ENCODE peak calls at places on chromosomes 11 and 22, in four cellular contexts. One of them, this sample, is unnamed.

GRCh38 chr11:86291466-86292262 is 10.4 kb upstream of the HIKESHI start:
- DNase-seq in activated T-helper 1 cell treated with anti-CD3 and anti-CD28 coated beads, Interleukin-12 subunit alpha, Interleukin-12 subunit beta, Interleukin-2, Interleukin-4 antibody, amounts not matched to agents 30 ng/mL and 10 ng/mL and 1 ng/mL, durations not matched to agents 14 hours and 24 hours and 36 hours: peak
- DNase-seq in hippocampal formation: peak
- DNase-seq in kidney: no peak
- DNase-seq in this sample: peak

GRCh38 chr11:65415499-65416340 is 6.9 kb upstream of the NEAT1 start:
- DNase-seq in kidney: peak
- DNase-seq in hippocampal formation: no peak
- DNase-seq in activated T-helper 1 cell treated with anti-CD3 and anti-CD28 coated beads, Interleukin-12 subunit alpha, Interleukin-12 subunit beta, Interleukin-2, Interleukin-4 antibody, amounts not matched to agents 30 ng/mL and 10 ng/mL and 1 ng/mL, durations not matched to agents 14 hours and 24 hours and 36 hours: no peak
- DNase-seq in this sample: peak

GRCh38 chr11:9758676-9759518 is 95.0 kb downstream of the SWAP70 start:
- DNase-seq in hippocampal formation: peak
- DNase-seq in activated T-helper 1 cell treated with anti-CD3 and anti-CD28 coated beads, Interleukin-12 subunit alpha, Interleukin-12 subunit beta, Interleukin-2, Interleukin-4 antibody, amounts not matched to agents 30 ng/mL and 10 ng/mL and 1 ng/mL, durations not matched to agents 14 hours and 24 hours and 36 hours: peak
- DNase-seq in kidney: peak
- DNase-seq in this sample: peak

GRCh38 chr11:92687724-92688123 is 281.7 kb upstream of the MTNR1B start:
- DNase-seq in hippocampal formation: no peak
- DNase-seq in activated T-helper 1 cell treated with anti-CD3 and anti-CD28 coated beads, Interleukin-12 subunit alpha, Interleukin-12 subunit beta, Interleukin-2, Interleukin-4 antibody, amounts not matched to agents 30 ng/mL and 10 ng/mL and 1 ng/mL, durations not matched to agents 14 hours and 24 hours and 36 hours: no peak
- DNase-seq in kidney: no peak
- DNase-seq in this sample: no peak

GRCh38 chr11:33743291-33743690 is 7.1 kb upstream of the CD59 start:
- DNase-seq in kidney: no peak
- DNase-seq in activated T-helper 1 cell treated with anti-CD3 and anti-CD28 coated beads, Interleukin-12 subunit alpha, Interleukin-12 subunit beta, Interleukin-2, Interleukin-4 antibody, amounts not matched to agents 30 ng/mL and 10 ng/mL and 1 ng/mL, durations not matched to agents 14 hours and 24 hours and 36 hours: no peak
- DNase-seq in hippocampal formation: no peak
- DNase-seq in this sample: no peak

GRCh38 chr11:8059030-8059429 is 22.0 kb upstream of the TUB start:
- DNase-seq in activated T-helper 1 cell treated with anti-CD3 and anti-CD28 coated beads, Interleukin-12 subunit alpha, Interleukin-12 subunit beta, Interleukin-2, Interleukin-4 antibody, amounts not matched to agents 30 ng/mL and 10 ng/mL and 1 ng/mL, durations not matched to agents 14 hours and 24 hours and 36 hours: no peak
- DNase-seq in kidney: no peak
- DNase-seq in hippocampal formation: no peak
- DNase-seq in this sample: no peak

GRCh38 chr11:67372993-67373915 is at the start of gene CLCF1:
- DNase-seq in activated T-helper 1 cell treated with anti-CD3 and anti-CD28 coated beads, Interleukin-12 subunit alpha, Interleukin-12 subunit beta, Interleukin-2, Interleukin-4 antibody, amounts not matched to agents 30 ng/mL and 10 ng/mL and 1 ng/mL, durations not matched to agents 14 hours and 24 hours and 36 hours: peak
- DNase-seq in kidney: peak
- DNase-seq in hippocampal formation: no peak
- DNase-seq in this sample: no peak

GRCh38 chr11:76787911-76788596 is 4.9 kb downstream of the TSKU start:
- DNase-seq in activated T-helper 1 cell treated with anti-CD3 and anti-CD28 coated beads, Interleukin-12 subunit alpha, Interleukin-12 subunit beta, Interleukin-2, Interleukin-4 antibody, amounts not matched to agents 30 ng/mL and 10 ng/mL and 1 ng/mL, durations not matched to agents 14 hours and 24 hours and 36 hours: no peak
- DNase-seq in hippocampal formation: no peak
- DNase-seq in kidney: no peak
- DNase-seq in this sample: no peak

GRCh38 chr11:2547806-2548205 is 103.0 kb downstream of the KCNQ1 start:
- DNase-seq in kidney: peak
- DNase-seq in activated T-helper 1 cell treated with anti-CD3 and anti-CD28 coated beads, Interleukin-12 subunit alpha, Interleukin-12 subunit beta, Interleukin-2, Interleukin-4 antibody, amounts not matched to agents 30 ng/mL and 10 ng/mL and 1 ng/mL, durations not matched to agents 14 hours and 24 hours and 36 hours: no peak
- DNase-seq in hippocampal formation: no peak
- DNase-seq in this sample: no peak

GRCh38 chr22:33539902-33540751 is 380.1 kb downstream of the LARGE1 start:
- DNase-seq in kidney: peak
- DNase-seq in hippocampal formation: peak
- DNase-seq in activated T-helper 1 cell treated with anti-CD3 and anti-CD28 coated beads, Interleukin-12 subunit alpha, Interleukin-12 subunit beta, Interleukin-2, Interleukin-4 antibody, amounts not matched to agents 30 ng/mL and 10 ng/mL and 1 ng/mL, durations not matched to agents 14 hours and 24 hours and 36 hours: no peak
- DNase-seq in this sample: peak

GRCh38 chr11:9716275-9717039 is 52.6 kb downstream of the SWAP70 start:
- DNase-seq in activated T-helper 1 cell treated with anti-CD3 and anti-CD28 coated beads, Interleukin-12 subunit alpha, Interleukin-12 subunit beta, Interleukin-2, Interleukin-4 antibody, amounts not matched to agents 30 ng/mL and 10 ng/mL and 1 ng/mL, durations not matched to agents 14 hours and 24 hours and 36 hours: no peak
- DNase-seq in kidney: no peak
- DNase-seq in hippocampal formation: peak
- DNase-seq in this sample: no peak

GRCh38 chr22:21725956-21726649 is 9.5 kb downstream of the YPEL1 start:
- DNase-seq in activated T-helper 1 cell treated with anti-CD3 and anti-CD28 coated beads, Interleukin-12 subunit alpha, Interleukin-12 subunit beta, Interleukin-2, Interleukin-4 antibody, amounts not matched to agents 30 ng/mL and 10 ng/mL and 1 ng/mL, durations not matched to agents 14 hours and 24 hours and 36 hours: no peak
- DNase-seq in hippocampal formation: no peak
- DNase-seq in kidney: no peak
- DNase-seq in this sample: no peak

GRCh38 chr11:110772863-110773262 is 60.6 kb upstream of the ARHGAP20 start:
- DNase-seq in kidney: no peak
- DNase-seq in hippocampal formation: no peak
- DNase-seq in activated T-helper 1 cell treated with anti-CD3 and anti-CD28 coated beads, Interleukin-12 subunit alpha, Interleukin-12 subunit beta, Interleukin-2, Interleukin-4 antibody, amounts not matched to agents 30 ng/mL and 10 ng/mL and 1 ng/mL, durations not matched to agents 14 hours and 24 hours and 36 hours: no peak
- DNase-seq in this sample: no peak

GRCh38 chr11:11816511-11817319 is 25.1 kb upstream of the USP47 start:
- DNase-seq in hippocampal formation: no peak
- DNase-seq in kidney: no peak
- DNase-seq in activated T-helper 1 cell treated with anti-CD3 and anti-CD28 coated beads, Interleukin-12 subunit alpha, Interleukin-12 subunit beta, Interleukin-2, Interleukin-4 antibody, amounts not matched to agents 30 ng/mL and 10 ng/mL and 1 ng/mL, durations not matched to agents 14 hours and 24 hours and 36 hours: no peak
- DNase-seq in this sample: no peak

GRCh38 chr22:38017272-38017920 is 33.0 kb upstream of the SOX10 start:
- DNase-seq in activated T-helper 1 cell treated with anti-CD3 and anti-CD28 coated beads, Interleukin-12 subunit alpha, Interleukin-12 subunit beta, Interleukin-2, Interleukin-4 antibody, amounts not matched to agents 30 ng/mL and 10 ng/mL and 1 ng/mL, durations not matched to agents 14 hours and 24 hours and 36 hours: no peak
- DNase-seq in hippocampal formation: peak
- DNase-seq in kidney: peak
- DNase-seq in this sample: peak

GRCh38 chr22:44109417-44109816 is 71.3 kb upstream of the PARVG start:
- DNase-seq in activated T-helper 1 cell treated with anti-CD3 and anti-CD28 coated beads, Interleukin-12 subunit alpha, Interleukin-12 subunit beta, Interleukin-2, Interleukin-4 antibody, amounts not matched to agents 30 ng/mL and 10 ng/mL and 1 ng/mL, durations not matched to agents 14 hours and 24 hours and 36 hours: no peak
- DNase-seq in kidney: peak
- DNase-seq in hippocampal formation: no peak
- DNase-seq in this sample: no peak

GRCh38 chr11:12818333-12819015 is 144.3 kb downstream of the TEAD1 start:
- DNase-seq in hippocampal formation: no peak
- DNase-seq in activated T-helper 1 cell treated with anti-CD3 and anti-CD28 coated beads, Interleukin-12 subunit alpha, Interleukin-12 subunit beta, Interleukin-2, Interleukin-4 antibody, amounts not matched to agents 30 ng/mL and 10 ng/mL and 1 ng/mL, durations not matched to agents 14 hours and 24 hours and 36 hours: no peak
- DNase-seq in kidney: no peak
- DNase-seq in this sample: no peak